ENCODE peak calls at places on chromosomes 12 and 14, in eight cellular contexts. H is NCI-H1694 treated with DMSO at 0.1 percent for 48 hours; L is stimulated activated CD8-positive, alpha-beta memory T cell treated with anti-CD3 and anti-CD28 coated beads, Interleukin-12 subunit alpha, Interleukin-12 subunit beta, amount 100 ng/mL, for 4 hours; D is adipocyte; R is T-helper 9 cell; Q is HTR-8/SVneo; U is AG09309; X is activated CD4-positive, alpha-beta T cell treated with anti-CD3 and anti-CD28 coated beads, Interleukin-2, amount 50 U/mL, for 1 hour. C is an unnamed sample.

GRCh38 chr14:20628063-20628854 is 13.2 kb downstream of the OR6S1 start:
- DNase-seq in H (no peak), L (no peak), D (no peak), R (no peak), Q (no peak), U (no peak), X (no peak), C (no peak)

GRCh38 chr12:56954057-56954577 is 3.3 kb downstream of the RDH16 start:
- DNase-seq in H (no peak), L (no peak), D (no peak), R (no peak), Q (no peak), U (no peak), X (no peak), C (no peak)

GRCh38 chr14:56587701-56588100 is 8.1 kb downstream of the TMEM260 start:
- DNase-seq in H (no peak), L (no peak), D (no peak), R (no peak), Q (no peak), U (no peak), X (no peak), C (no peak)

GRCh38 chr12:106682594-106683234 is 91.8 kb upstream of the RIC8B start:
- DNase-seq in H (no peak), L (no peak), D (peak), R (no peak), Q (peak), U (no peak), X (no peak), C (peak)

GRCh38 chr12:90653051-90653450 is 301.9 kb downstream of the CCER1 start:
- DNase-seq in H (no peak), L (no peak), D (peak), R (no peak), Q (no peak), U (peak), X (no peak), C (no peak)

GRCh38 chr12:118680361-118680963 is 300.9 kb upstream of the SRRM4 start:
- DNase-seq in H (no peak), L (no peak), D (no peak), R (no peak), Q (peak), U (no peak), X (no peak), C (no peak)

GRCh38 chr12:12513416-12514006 is 49.2 kb downstream of the DUSP16 start:
- DNase-seq in H (no peak), L (no peak), D (no peak), R (no peak), Q (no peak), U (no peak), X (no peak), C (no peak)

GRCh38 chr12:6529291-6529737 is 5.0 kb upstream of the GAPDH start:
- DNase-seq in H (no peak), L (no peak), D (no peak), R (no peak), Q (no peak), U (no peak), X (no peak), C (no peak)

GRCh38 chr12:13288937-13289643 is 92.6 kb downstream of the EMP1 start:
- DNase-seq in H (no peak), L (no peak), D (peak), R (no peak), Q (no peak), U (no peak), X (no peak), C (no peak)

GRCh38 chr12:131048611-131048990 is 94.9 kb downstream of the ADGRD1 start:
- DNase-seq in H (no peak), L (no peak), D (no peak), R (no peak), Q (no peak), U (no peak), X (no peak), C (no peak)

GRCh38 chr12:47964102-47964723 is 817 bp downstream of the TMEM106C start:
- DNase-seq in H (no peak), L (no peak), D (no peak), R (no peak), Q (no peak), U (no peak), X (no peak), C (peak)

GRCh38 chr12:6461401-6462233 is 8.9 kb downstream of the VAMP1 start:
- DNase-seq in H (no peak), L (peak), D (no peak), R (peak), Q (no peak), U (no peak), X (peak), C (no peak)

C was measured in ACHN.